ENCODE peak calls at places on chromosomes 3 and 15, in five cellular contexts. A is nephron progenitor cell, I is A549, G is heart left ventricle, D is IMR-90. B is an unnamed sample.

GRCh38 chr3:10122724-10123123 is 7.2 kb downstream of the BRK1 start:
- DNase-seq in D (no peak), I (no peak), A (no peak), G (no peak), B (no peak)

GRCh38 chr15:72197460-72198409 is at the start of gene GRAMD2A:
- DNase-seq in G (no peak), A (peak; percentile 69), D (no peak), I (peak; percentile 30), B (no peak)

GRCh38 chr3:7630351-7630911 is 769.5 kb downstream of the GRM7 start:
- DNase-seq in I (no peak), G (no peak), D (no peak), A (no peak), B (no peak)

GRCh38 chr3:119294402-119294888 is 262 bp downstream of the ARHGAP31 start:
- DNase-seq in G (peak; percentile 84), I (peak; percentile 32), A (peak; percentile 58), D (no peak), B (peak; percentile 51)

GRCh38 chr3:73107215-73107614 is 45.8 kb downstream of the EBLN2 start:
- DNase-seq in A (no peak), G (no peak), D (no peak), I (no peak), B (no peak)

GRCh38 chr3:133883657-133884546 is 11.8 kb downstream of the RAB6B start:
- DNase-seq in G (no peak), A (no peak), I (no peak), D (no peak), B (no peak)

GRCh38 chr15:71249986-71250385 is 134.7 kb downstream of the THSD4 start:
- DNase-seq in A (no peak), D (no peak), G (no peak), I (no peak), B (no peak)

GRCh38 chr3:107241217-107241616 is 136.0 kb upstream of the CCDC54 start:
- DNase-seq in I (peak; percentile 42), G (no peak), A (peak; percentile 19), D (no peak), B (no peak)

GRCh38 chr15:92638291-92638708 is 17.3 kb downstream of the FAM174B start:
- DNase-seq in D (peak; percentile 20), G (no peak), I (no peak), A (no peak), B (no peak)

GRCh38 chr15:92636401-92636949 is 19.1 kb downstream of the FAM174B start:
- DNase-seq in I (no peak), D (no peak), G (no peak), A (no peak), B (no peak)

GRCh38 chr15:92636950-92637481 is 18.6 kb downstream of the FAM174B start:
- DNase-seq in A (peak; percentile 39), D (no peak), I (no peak), G (no peak), B (no peak)

GRCh38 chr15:92638709-92639365 is 16.7 kb downstream of the FAM174B start:
- DNase-seq in I (no peak), G (no peak), D (no peak), A (no peak), B (no peak)

DNA sequence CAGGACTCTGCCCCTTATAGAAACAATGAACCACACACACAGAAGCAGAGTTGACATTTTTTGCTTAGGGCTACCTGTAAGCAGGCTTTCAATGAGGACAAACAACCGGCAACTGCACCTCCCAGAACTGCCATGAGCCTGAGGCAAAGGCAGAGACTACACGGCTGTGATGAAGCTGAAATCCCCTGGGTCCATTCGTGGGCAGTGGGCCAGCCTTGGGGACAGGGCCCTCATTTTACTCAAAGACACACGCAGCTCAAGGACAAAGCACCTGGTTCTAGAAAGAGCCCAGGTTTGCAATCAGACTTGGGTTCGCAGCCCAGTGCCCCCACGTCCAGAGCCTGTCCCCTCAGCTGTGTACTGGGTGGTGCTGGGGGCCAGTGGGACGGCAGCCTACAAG is 18.0 kb downstream of the FAM174B start:
- DNase-seq in A (no peak), I (no peak), G (no peak), D (no peak), B (no peak)
- TF ChIP-seq CTCF in A (no peak), I (no peak), G (no peak), D (no peak), B (no peak)

GRCh38 chr15:23038741-23039150 is 623 bp downstream of the TUBGCP5 start:
- DNase-seq in A (no peak), G (no peak), D (peak; percentile 53), I (peak; percentile 64), B (no peak)

GRCh38 chr15:23039917-23040281 is 530 bp upstream of the TUBGCP5 start:
- DNase-seq in G (no peak), A (no peak), I (no peak), D (no peak), B (peak; percentile 21)

GRCh38 chr15:23039151-23039916 is at the start of gene TUBGCP5:
- DNase-seq in A (peak; percentile 95), I (peak; percentile 99), D (peak; percentile 98), G (peak; percentile 99), B (peak; percentile 85)

GRCh38 chr15:23033979-23034378 is 5.4 kb downstream of the TUBGCP5 start:
- DNase-seq in D (no peak), I (no peak), G (no peak), A (no peak), B (no peak)

DNA sequence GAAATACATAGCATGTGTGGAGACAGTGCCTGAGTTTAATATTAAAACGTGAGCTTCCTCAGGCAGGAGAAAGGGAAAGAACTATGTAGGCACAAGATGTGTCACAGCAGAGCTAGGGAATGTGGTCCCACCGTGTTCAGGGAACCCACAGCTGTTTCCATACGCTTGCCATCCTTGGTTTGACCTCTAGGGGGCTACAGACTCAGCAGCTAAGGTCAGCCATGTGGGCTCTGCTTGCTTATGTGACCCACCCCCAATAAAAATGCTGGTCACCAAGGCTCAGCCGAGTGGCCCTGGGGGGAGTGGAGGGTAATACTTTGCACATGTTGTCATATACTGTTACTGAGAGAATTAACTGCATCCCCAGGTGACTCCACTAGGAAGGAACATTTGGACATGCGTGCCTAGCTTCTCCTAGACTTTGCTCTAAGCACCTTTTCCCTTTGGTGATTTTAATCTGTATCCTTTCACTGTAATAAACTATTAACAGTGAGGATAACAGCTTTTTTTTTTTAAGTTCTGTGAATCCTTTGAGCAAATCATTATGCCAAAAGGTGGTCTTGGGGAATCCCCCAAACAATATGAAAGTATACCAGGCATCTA is 3.3 kb downstream of the TUBGCP5 start:
- DNase-seq in A (peak; percentile 61), I (peak; percentile 79), D (peak; percentile 46), G (no peak), B (peak; percentile 46)
- TF ChIP-seq CTCF in A (peak; percentile 59), I (peak; percentile 69), D (peak; percentile 50), G (peak; percentile 55), B (peak; percentile 60)

GRCh38 chr3:53151465-53151864 is 9.5 kb upstream of the PRKCD start:
- DNase-seq in D (no peak), A (no peak), I (no peak), G (no peak), B (no peak)

GRCh38 chr3:53153267-53153823 is 7.7 kb upstream of the PRKCD start:
- DNase-seq in A (no peak), I (no peak), D (no peak), G (peak; percentile 2), B (no peak)

GRCh38 chr3:53152316-53152715 is 8.7 kb upstream of the PRKCD start:
- DNase-seq in D (no peak), G (peak; percentile 47), I (no peak), A (no peak), B (no peak)

GRCh38 chr3:53150247-53151085 is 10.5 kb upstream of the PRKCD start:
- DNase-seq in G (peak; percentile 32), I (peak; percentile 22), D (peak; percentile 47), A (no peak), B (no peak)

DNA sequence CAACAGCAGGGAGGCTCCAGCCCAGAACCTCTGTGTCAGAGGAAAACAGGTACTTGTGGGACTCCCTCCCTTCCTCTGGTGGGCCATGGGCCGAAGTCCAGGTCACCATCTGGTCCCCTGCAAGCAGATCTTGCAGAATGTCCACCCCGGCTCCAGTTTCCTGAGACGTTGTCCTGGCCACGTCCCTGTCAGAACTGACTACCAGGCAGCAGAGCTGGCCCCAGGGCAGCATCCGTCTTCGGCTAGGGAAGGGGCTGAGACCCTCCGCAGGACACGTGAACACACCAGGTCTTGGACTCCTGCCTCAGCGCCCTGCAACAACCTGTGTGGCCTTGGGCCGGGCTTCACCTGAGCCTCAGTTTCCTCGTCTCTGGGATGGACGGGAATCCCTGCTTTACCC is 9.1 kb upstream of the PRKCD start:
- DNase-seq in G (peak; percentile 36), I (no peak), D (no peak), A (no peak), B (no peak)
- TF ChIP-seq CTCF in G (no peak), I (no peak), D (no peak), A (no peak), B (no peak)

DNA sequence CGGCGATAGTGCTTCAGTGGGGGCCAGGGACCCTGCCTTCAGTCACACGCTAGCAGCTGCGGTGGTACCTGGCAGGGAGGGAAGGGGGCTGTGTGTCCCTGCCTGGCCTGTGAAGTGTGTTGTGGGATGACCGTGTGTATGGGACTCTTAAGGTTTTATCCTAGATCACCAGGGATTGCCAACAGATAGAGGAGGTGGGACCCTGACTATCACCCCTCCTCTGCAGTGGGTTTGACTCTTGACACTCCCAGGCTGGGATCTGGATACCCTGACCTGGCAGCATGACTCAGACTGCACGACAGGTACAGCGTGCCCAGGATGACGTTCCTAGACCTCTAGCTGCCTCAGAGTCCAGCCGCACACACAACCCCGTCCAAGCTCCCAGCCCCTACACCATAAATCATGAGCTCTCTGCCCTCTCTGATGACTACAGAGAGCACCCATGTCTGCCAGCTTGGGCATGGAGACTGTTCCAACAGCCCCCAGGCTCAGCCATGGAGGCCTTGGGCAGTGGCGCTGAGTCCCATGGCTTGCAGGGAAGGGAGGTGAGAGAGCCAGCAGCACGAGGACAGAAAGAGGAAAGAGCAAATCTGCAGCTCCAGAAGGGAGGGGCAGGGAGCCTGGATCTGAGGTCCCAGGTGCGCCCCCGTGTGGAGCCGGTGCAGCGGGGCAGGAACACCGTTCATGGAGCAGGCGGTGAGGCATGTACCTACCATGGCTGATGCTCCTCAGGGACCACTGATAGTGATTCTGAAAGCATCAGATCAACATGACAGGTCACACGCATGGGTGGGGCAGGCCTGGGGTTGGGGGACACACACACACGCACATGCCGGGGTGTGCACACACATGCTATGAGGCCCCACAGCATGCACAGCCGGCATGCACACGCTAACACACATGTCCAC is 71.0 kb downstream of the ADAMTS7 start:
- DNase-seq in A (peak; percentile 79), I (peak; percentile 88), G (peak; percentile 66), D (peak; percentile 23), B (no peak)
- TF ChIP-seq CTCF in A (peak; percentile 47), I (peak; percentile 69), G (peak; percentile 28), D (peak; percentile 46), B (peak; percentile 47)